ENCODE peak calls at places on chromosomes 3 and 15, in four cellular contexts. L is HCT116, Z is HEK293T, K is WTC11. N is an unnamed sample.

GRCh38 chr3:182921665-182922355 is 58.5 kb downstream of the DCUN1D1 start:
- DNase-seq in L (no peak), Z (no peak), K (no peak), N (no peak)

GRCh38 chr3:154135511-154136173 is 14.5 kb downstream of the ARHGEF26 start:
- DNase-seq in L (no peak), Z (no peak), K (no peak), N (no peak)

GRCh38 chr3:37862219-37862711 is 585 bp downstream of the CTDSPL start:
- DNase-seq in L (no peak), Z (peak), K (peak), N (peak)

GRCh38 chr3:69231929-69232437 is 109.6 kb upstream of the LMOD3 start:
- DNase-seq in L (no peak), Z (peak), K (no peak), N (no peak)

GRCh38 chr3:101936419-101937331 is 87.4 kb downstream of the NFKBIZ start:
- DNase-seq in L (no peak), Z (no peak), K (no peak), N (no peak)

GRCh38 chr3:121894191-121894990 is at the start of gene SLC15A2:
- DNase-seq in L (no peak), Z (no peak), K (peak), N (peak)

GRCh38 chr3:52277972-52278509 is 408 bp downstream of the WDR82 start:
- DNase-seq in L (no peak), Z (peak), K (peak), N (peak)

GRCh38 chr3:177197934-177198484 is 727 bp upstream of the TBL1XR1 start:
- DNase-seq in L (no peak), Z (no peak), K (no peak), N (no peak)

GRCh38 chr3:168951368-168951767 is 712.1 kb downstream of the MECOM start:
- DNase-seq in L (peak), Z (no peak), K (no peak), N (no peak)

GRCh38 chr3:168951884-168952283 is 711.6 kb downstream of the MECOM start:
- DNase-seq in L (no peak), Z (no peak), K (no peak), N (no peak)

GRCh38 chr3:168956087-168956486 is 707.4 kb downstream of the MECOM start:
- DNase-seq in L (no peak), Z (no peak), K (no peak), N (no peak)

GRCh38 chr3:168952551-168952950 is 711.0 kb downstream of the MECOM start:
- DNase-seq in L (peak), Z (no peak), K (no peak), N (no peak)
- TF ChIP-seq SP1 in L (no peak), Z (no peak), K (no peak), N (no peak)

GRCh38 chr15:77482570-77482969 is 61.9 kb downstream of the HMG20A start:
- DNase-seq in L (no peak), Z (no peak), K (no peak), N (no peak)
- TF ChIP-seq SP1 in L (no peak), Z (no peak), K (no peak), N (no peak)

GRCh38 chr3:135784557-135784956 is 181.0 kb upstream of the PPP2R3A start:
- DNase-seq in L (no peak), Z (no peak), K (no peak), N (no peak)
- TF ChIP-seq SP1 in L (no peak), Z (no peak), K (no peak), N (no peak)

DNA sequence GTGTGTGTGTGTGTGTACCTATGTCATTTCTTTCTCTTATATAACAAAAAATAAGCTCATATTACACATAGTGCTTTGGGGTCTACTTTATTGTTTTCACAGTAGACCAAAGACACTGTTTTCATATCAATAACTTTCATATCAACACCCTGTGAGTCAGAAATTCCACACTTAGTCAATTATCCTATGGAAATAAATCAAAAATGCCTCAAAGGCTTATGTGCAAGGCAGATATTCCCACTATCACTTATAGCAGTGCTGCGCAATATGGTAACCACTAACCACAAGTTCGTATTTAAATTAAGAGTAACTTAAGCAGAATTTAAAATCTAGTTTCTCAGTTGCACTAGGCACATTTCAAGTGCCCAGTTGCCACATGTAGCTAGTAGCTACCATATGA is 15.8 kb downstream of the SCG3 start:
- DNase-seq in L (no peak), Z (no peak), K (no peak), N (no peak)
- TF ChIP-seq SP1 in L (no peak), Z (no peak), K (no peak), N (no peak)

GRCh38 chr3:47889001-47889757 is 86.2 kb downstream of the DHX30 start:
- DNase-seq in L (no peak), Z (no peak), K (no peak), N (no peak)
- TF ChIP-seq SP1 in L (no peak), Z (no peak), K (no peak), N (no peak)

DNA sequence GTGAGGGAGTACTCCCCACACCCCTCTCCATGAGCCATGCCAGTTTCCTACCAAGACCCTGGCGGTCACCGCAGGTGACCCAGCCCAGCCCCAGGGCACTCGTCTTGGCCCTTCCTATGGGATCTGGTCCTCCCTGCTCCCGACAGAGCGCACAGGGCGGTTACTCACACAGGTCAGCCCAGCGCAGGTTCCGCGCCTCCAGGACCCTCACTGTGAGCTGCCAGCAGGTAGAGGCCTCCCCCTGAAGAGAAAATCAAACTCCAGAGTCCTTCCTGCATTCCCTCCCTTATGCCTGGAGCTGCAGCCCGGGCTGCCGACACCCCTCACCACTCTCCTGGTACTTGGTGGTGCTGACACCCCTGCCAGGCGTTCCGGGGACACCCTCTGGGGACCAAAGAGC is 6.9 kb downstream of the PLA2G4D start:
- DNase-seq in L (no peak), Z (no peak), K (no peak), N (peak)
- TF ChIP-seq SP1 in L (no peak), Z (no peak), K (no peak), N (no peak)

GRCh38 chr15:85543741-85544155 is 163.3 kb downstream of the AKAP13 start:
- DNase-seq in L (no peak), Z (no peak), K (peak), N (peak)

GRCh38 chr15:85540085-85540797 is 159.8 kb downstream of the AKAP13 start:
- DNase-seq in L (no peak), Z (no peak), K (no peak), N (no peak)

GRCh38 chr15:85542895-85543331 is 162.5 kb downstream of the AKAP13 start:
- DNase-seq in L (no peak), Z (no peak), K (no peak), N (no peak)

GRCh38 chr15:85542488-85542887 is 162.1 kb downstream of the AKAP13 start:
- DNase-seq in L (no peak), Z (no peak), K (no peak), N (no peak)

GRCh38 chr15:85541744-85542143 is 161.3 kb downstream of the AKAP13 start:
- DNase-seq in L (no peak), Z (no peak), K (no peak), N (no peak)
- TF ChIP-seq SP1 in L (no peak), Z (no peak), K (no peak), N (no peak)

DNA sequence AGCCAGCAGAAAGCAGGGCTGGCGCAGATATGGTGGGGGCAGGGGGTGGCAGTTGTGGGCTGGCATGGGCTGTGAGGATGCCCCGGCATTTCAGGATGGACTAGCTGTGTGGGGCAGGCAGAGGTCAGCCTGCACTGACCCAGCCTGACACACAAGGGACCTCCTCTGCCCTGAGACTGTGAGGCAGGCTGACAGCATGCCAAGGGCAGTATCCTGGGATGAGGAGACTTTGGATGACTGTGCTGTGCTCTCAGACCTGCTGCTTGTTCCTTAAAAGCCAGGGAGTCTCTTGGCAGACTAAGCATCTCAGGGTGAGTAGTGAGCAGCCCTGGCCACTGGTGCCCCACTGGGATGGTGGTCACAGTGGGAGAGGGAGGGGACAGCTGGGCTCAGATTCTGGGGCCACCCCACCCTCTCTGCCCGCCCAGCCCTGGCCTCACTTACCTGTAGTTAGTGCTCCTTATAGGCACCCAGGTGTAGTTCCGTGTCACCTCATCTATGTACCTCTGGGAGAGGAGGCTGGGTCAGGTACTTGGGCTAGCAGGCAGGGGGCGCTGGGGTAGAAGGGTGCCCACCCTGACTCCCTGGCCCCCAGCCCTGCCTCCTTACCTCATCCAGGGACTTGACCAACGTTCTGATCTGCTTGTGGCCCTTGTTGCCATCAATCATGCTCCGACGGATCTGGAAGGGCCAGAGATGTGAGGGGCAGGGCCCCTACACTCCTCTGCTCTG is 16.0 kb upstream of the TMEM115 start:
- DNase-seq in L (no peak), Z (peak), K (peak), N (no peak)
- TF ChIP-seq SP1 in L (no peak), Z (no peak), K (no peak), N (no peak)

GRCh38 chr15:101641134-101641764 is 10.9 kb downstream of the TM2D3 start:
- DNase-seq in L (peak), Z (peak), K (peak), N (no peak)

GRCh38 chr15:101642361-101642760 is 9.8 kb downstream of the TM2D3 start:
- DNase-seq in L (no peak), Z (no peak), K (no peak), N (no peak)

GRCh38 chr15:101646652-101647051 is 5.5 kb downstream of the TM2D3 start:
- DNase-seq in L (no peak), Z (no peak), K (no peak), N (no peak)

GRCh38 chr15:101637549-101638318 is 14.4 kb downstream of the TM2D3 start:
- DNase-seq in L (no peak), Z (no peak), K (no peak), N (no peak)

GRCh38 chr15:101641894-101642293 is 10.3 kb downstream of the TM2D3 start:
- DNase-seq in L (no peak), Z (no peak), K (no peak), N (no peak)
- TF ChIP-seq SP1 in L (no peak), Z (no peak), K (no peak), N (no peak)

GRCh38 chr3:42012378-42012934 is 50.6 kb upstream of the ULK4 start:
- DNase-seq in L (no peak), Z (no peak), K (no peak), N (no peak)

GRCh38 chr3:42012935-42013651 is 51.2 kb upstream of the ULK4 start:
- DNase-seq in L (peak), Z (peak), K (peak), N (no peak)

GRCh38 chr3:42014443-42014945 is 52.6 kb upstream of the ULK4 start:
- DNase-seq in L (no peak), Z (no peak), K (no peak), N (no peak)

GRCh38 chr3:42013652-42014442 is 51.9 kb upstream of the ULK4 start:
- DNase-seq in L (no peak), Z (peak), K (peak), N (no peak)

GRCh38 chr3:42014949-42015533 is 53.1 kb upstream of the ULK4 start:
- DNase-seq in L (no peak), Z (no peak), K (peak), N (no peak)
- TF ChIP-seq SP1 in L (no peak), Z (no peak), K (no peak), N (no peak)